ENCODE peak calls at places on chromosomes 3 and 15, in four cellular contexts. One of them, this sample, is unnamed. For H3K4me1, the result is how much of the 10 kb centered on the place peaks cover.

GRCh38 chr3:99544819-99545281 is 93.5 kb upstream of the COL8A1 start:
- DNase-seq in body of pancreas: no peak
- DNase-seq in heart left ventricle: peak
- DNase-seq in breast epithelium: no peak
- DNase-seq in this sample: peak

GRCh38 chr3:193446975-193447602 is 68.5 kb upstream of the ATP13A5 start:
- DNase-seq in breast epithelium: no peak
- DNase-seq in heart left ventricle: no peak
- DNase-seq in body of pancreas: no peak
- DNase-seq in this sample: no peak

GRCh38 chr15:79872358-79873017 is 24.3 kb downstream of the MTHFS start:
- DNase-seq in breast epithelium: no peak
- DNase-seq in heart left ventricle: no peak
- DNase-seq in body of pancreas: no peak
- DNase-seq in this sample: no peak

GRCh38 chr3:73148207-73148606 is 86.7 kb downstream of the EBLN2 start:
- DNase-seq in heart left ventricle: no peak
- DNase-seq in body of pancreas: no peak
- DNase-seq in breast epithelium: no peak
- DNase-seq in this sample: no peak

GRCh38 chr15:44718927-44719292 is 7.6 kb downstream of the B2M start:
- DNase-seq in heart left ventricle: no peak
- DNase-seq in body of pancreas: no peak
- DNase-seq in breast epithelium: no peak
- DNase-seq in this sample: no peak

GRCh38 chr15:70466895-70467529 is 296.3 kb downstream of the UACA start:
- DNase-seq in heart left ventricle: peak
- DNase-seq in body of pancreas: peak
- DNase-seq in breast epithelium: no peak
- DNase-seq in this sample: peak

GRCh38 chr3:13045904-13046568 is 27.2 kb downstream of the IQSEC1 start:
- DNase-seq in breast epithelium: no peak
- DNase-seq in body of pancreas: no peak
- DNase-seq in heart left ventricle: no peak
- DNase-seq in this sample: peak

GRCh38 chr3:168006584-168006983 is 89.1 kb downstream of the GOLIM4 start:
- DNase-seq in body of pancreas: no peak
- DNase-seq in breast epithelium: no peak
- DNase-seq in heart left ventricle: no peak
- DNase-seq in this sample: no peak

GRCh38 chr15:96337991-96338771 is 7.7 kb downstream of the NR2F2 start:
- DNase-seq in heart left ventricle: no peak
- DNase-seq in breast epithelium: no peak
- DNase-seq in body of pancreas: no peak
- DNase-seq in this sample: no peak

GRCh38 chr3:11818033-11818432 is 28.7 kb downstream of the TAMM41 start:
- DNase-seq in breast epithelium: no peak
- DNase-seq in body of pancreas: no peak
- DNase-seq in heart left ventricle: no peak
- DNase-seq in this sample: no peak

GRCh38 chr15:94546838-94547237 is 315.5 kb downstream of the MCTP2 start:
- DNase-seq in breast epithelium: no peak
- DNase-seq in body of pancreas: no peak
- DNase-seq in heart left ventricle: no peak
- DNase-seq in this sample: no peak

GRCh38 chr3:175433026-175433668 is 574.0 kb downstream of the NAALADL2 start:
- DNase-seq in breast epithelium: no peak
- DNase-seq in heart left ventricle: no peak
- DNase-seq in body of pancreas: no peak
- DNase-seq in this sample: no peak

GRCh38 chr15:43237842-43238470 is 17.1 kb upstream of the EPB42 start:
- DNase-seq in body of pancreas: no peak
- DNase-seq in heart left ventricle: no peak
- DNase-seq in breast epithelium: no peak
- DNase-seq in this sample: no peak

GRCh38 chr3:5613580-5613979 is 426.1 kb downstream of the EDEM1 start:
- DNase-seq in body of pancreas: no peak
- DNase-seq in breast epithelium: no peak
- DNase-seq in heart left ventricle: no peak
- DNase-seq in this sample: no peak

GRCh38 chr3:100163787-100164186 is 49.5 kb upstream of the FILIP1L start:
- DNase-seq in body of pancreas: no peak
- DNase-seq in breast epithelium: no peak
- DNase-seq in heart left ventricle: no peak
- DNase-seq in this sample: no peak

GRCh38 chr3:102060814-102061213 is 211.5 kb downstream of the NFKBIZ start:
- DNase-seq in heart left ventricle: no peak
- DNase-seq in body of pancreas: no peak
- DNase-seq in breast epithelium: no peak
- DNase-seq in this sample: no peak

GRCh38 chr15:90594297-90594696 is 64.6 kb downstream of the CRTC3 start:
- DNase-seq in body of pancreas: peak
- DNase-seq in breast epithelium: peak
- DNase-seq in heart left ventricle: peak
- DNase-seq in this sample: peak

GRCh38 chr15:45179221-45179985 is 8.4 kb downstream of the SHF start:
- DNase-seq in breast epithelium: no peak
- DNase-seq in heart left ventricle: no peak
- DNase-seq in body of pancreas: peak
- DNase-seq in this sample: no peak

GRCh38 chr3:194269610-194270145 is 81.5 kb downstream of the CPN2 start:
- DNase-seq in heart left ventricle: peak
- DNase-seq in breast epithelium: peak
- DNase-seq in body of pancreas: peak
- DNase-seq in this sample: peak

GRCh38 chr3:153911111-153911510 is 210.1 kb upstream of the ARHGEF26 start:
- DNase-seq in breast epithelium: no peak
- DNase-seq in body of pancreas: no peak
- DNase-seq in heart left ventricle: no peak
- DNase-seq in this sample: no peak

GRCh38 chr3:86961297-86961696 is 29.7 kb downstream of the VGLL3 start:
- DNase-seq in heart left ventricle: no peak
- DNase-seq in breast epithelium: no peak
- DNase-seq in body of pancreas: no peak
- DNase-seq in this sample: no peak

GRCh38 chr3:45064512-45065372 is 38.6 kb downstream of the CLEC3B start:
- DNase-seq in breast epithelium: no peak
- DNase-seq in heart left ventricle: peak
- DNase-seq in body of pancreas: no peak
- DNase-seq in this sample: peak

GRCh38 chr3:128929364-128929763 is 49.9 kb downstream of the ACAD9 start:
- DNase-seq in body of pancreas: no peak
- DNase-seq in breast epithelium: no peak
- DNase-seq in heart left ventricle: no peak
- DNase-seq in this sample: no peak

GRCh38 chr3:152173627-152174026 is 95.1 kb upstream of the MBNL1 start:
- DNase-seq in breast epithelium: no peak
- DNase-seq in heart left ventricle: no peak
- DNase-seq in body of pancreas: no peak
- DNase-seq in this sample: no peak

GRCh38 chr3:185656321-185656840 is 70.3 kb downstream of the SENP2 start:
- DNase-seq in heart left ventricle: no peak
- DNase-seq in breast epithelium: no peak
- DNase-seq in body of pancreas: peak
- DNase-seq in this sample: peak

GRCh38 chr15:31004220-31004733 is 12.8 kb upstream of the MTMR10 start:
- DNase-seq in body of pancreas: peak
- DNase-seq in heart left ventricle: peak
- DNase-seq in breast epithelium: no peak
- DNase-seq in this sample: no peak

GRCh38 chr3:25448750-25449684 is 21.0 kb downstream of the RARB start:
- DNase-seq in body of pancreas: peak
- DNase-seq in breast epithelium: peak
- DNase-seq in heart left ventricle: peak
- DNase-seq in this sample: peak

GRCh38 chr15:85745525-85745924 is 49.2 kb downstream of the KLHL25 start:
- DNase-seq in breast epithelium: no peak
- DNase-seq in heart left ventricle: no peak
- DNase-seq in body of pancreas: no peak
- DNase-seq in this sample: no peak

GRCh38 chr15:51649659-51650521 is 27.3 kb upstream of the DMXL2 start:
- DNase-seq in body of pancreas: peak
- DNase-seq in breast epithelium: no peak
- DNase-seq in heart left ventricle: peak
- DNase-seq in this sample: peak

GRCh38 chr15:92429378-92430066 is 35.8 kb downstream of the ST8SIA2 start:
- DNase-seq in breast epithelium: no peak
- DNase-seq in heart left ventricle: no peak
- DNase-seq in body of pancreas: no peak
- DNase-seq in this sample: peak

GRCh38 chr3:173976281-173976680 is 578.7 kb downstream of the NLGN1 start:
- DNase-seq in breast epithelium: no peak
- DNase-seq in body of pancreas: no peak
- DNase-seq in heart left ventricle: no peak
- DNase-seq in this sample: no peak

GRCh38 chr15:25711691-25712090 is 151.4 kb downstream of the ATP10A start:
- DNase-seq in breast epithelium: no peak
- DNase-seq in body of pancreas: peak
- DNase-seq in heart left ventricle: no peak
- DNase-seq in this sample: no peak

DNA sequence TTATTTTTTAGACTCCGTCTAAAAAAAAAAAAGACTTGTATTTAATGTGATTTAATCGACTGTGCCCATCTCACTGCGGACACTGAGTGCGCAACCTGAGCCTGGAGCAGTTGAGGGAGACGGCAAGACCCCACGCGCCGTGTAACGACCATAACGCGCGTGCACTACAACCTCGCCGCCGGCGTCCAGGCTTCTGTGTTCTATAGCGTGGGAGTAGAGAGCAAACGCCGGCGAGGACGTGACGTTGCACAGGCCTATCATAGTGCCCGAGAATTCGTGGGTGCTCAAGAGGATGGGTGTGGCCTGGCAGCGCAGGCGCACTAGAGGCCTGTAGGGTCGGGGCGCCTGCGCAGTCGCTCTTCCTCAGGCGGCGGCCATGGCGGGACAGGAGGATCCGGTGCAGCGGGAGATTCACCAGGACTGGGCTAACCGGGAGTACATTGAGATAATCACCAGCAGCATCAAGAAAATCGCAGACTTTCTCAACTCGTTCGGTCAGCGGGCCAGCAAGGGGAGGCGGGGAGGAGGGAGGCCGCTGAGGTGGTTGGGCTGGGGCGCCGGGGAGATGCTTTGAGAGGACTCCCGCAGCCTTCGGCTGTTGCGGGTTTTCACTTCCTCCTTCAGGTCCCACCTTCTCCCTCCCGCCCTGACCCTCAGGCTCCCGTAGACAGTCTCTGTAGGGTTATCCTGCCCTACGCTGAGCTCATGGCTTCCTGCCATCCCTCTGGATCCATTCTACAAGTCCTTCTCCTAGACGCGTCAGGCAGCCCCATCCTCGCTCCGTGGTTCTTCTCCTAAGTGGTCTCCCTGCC is at the start of gene BRK1:
- DNase-seq in heart left ventricle: peak
- DNase-seq in breast epithelium: peak
- DNase-seq in body of pancreas: peak
- DNase-seq in this sample: peak
- TF ChIP-seq POLR2A in heart left ventricle: peak
- TF ChIP-seq POLR2A in breast epithelium: peak
- TF ChIP-seq POLR2A in body of pancreas: peak
- TF ChIP-seq POLR2A in this sample: peak

DNA sequence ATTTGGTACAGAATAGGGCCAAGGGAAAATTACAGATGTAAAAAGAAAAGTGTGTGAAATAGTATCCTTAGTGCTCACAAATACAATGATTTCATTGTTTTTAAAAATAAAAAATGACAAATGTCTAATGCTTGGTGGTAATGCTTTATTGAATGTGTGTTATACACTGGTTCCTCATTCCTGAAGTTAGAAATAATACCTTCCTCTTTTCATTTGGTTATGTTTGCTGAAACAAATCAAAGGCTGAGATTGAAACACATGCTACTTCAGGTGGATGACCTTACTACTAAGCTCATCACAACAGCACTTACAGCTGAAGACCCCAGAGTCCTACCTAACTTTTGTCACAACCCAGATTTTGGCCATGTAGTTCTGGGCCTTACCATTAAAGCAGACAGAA is 37.7 kb upstream of the CCR2 start:
- DNase-seq in heart left ventricle: no peak
- DNase-seq in body of pancreas: no peak
- DNase-seq in breast epithelium: no peak
- DNase-seq in this sample: no peak
- H3K4me1 ChIP-seq in heart left ventricle: under half
- H3K4me1 ChIP-seq in body of pancreas: under half
- H3K4me1 ChIP-seq in breast epithelium: under half
- H3K4me1 ChIP-seq in this sample: under half

GRCh38 chr3:195348719-195349118 is 77.8 kb upstream of the XXYLT1 start:
- DNase-seq in breast epithelium: no peak
- DNase-seq in heart left ventricle: no peak
- DNase-seq in body of pancreas: no peak
- DNase-seq in this sample: no peak
- TF ChIP-seq POLR2A in breast epithelium: no peak
- TF ChIP-seq POLR2A in heart left ventricle: no peak
- TF ChIP-seq POLR2A in body of pancreas: no peak
- TF ChIP-seq POLR2A in this sample: no peak

GRCh38 chr3:58021072-58021959 is 13.1 kb downstream of the FLNB start:
- DNase-seq in breast epithelium: no peak
- DNase-seq in body of pancreas: no peak
- DNase-seq in heart left ventricle: no peak
- DNase-seq in this sample: no peak

GRCh38 chr3:58023536-58023935 is 15.3 kb downstream of the FLNB start:
- DNase-seq in heart left ventricle: no peak
- DNase-seq in body of pancreas: no peak
- DNase-seq in breast epithelium: no peak
- DNase-seq in this sample: no peak

GRCh38 chr3:58022490-58022889 is 14.3 kb downstream of the FLNB start:
- DNase-seq in body of pancreas: no peak
- DNase-seq in heart left ventricle: no peak
- DNase-seq in breast epithelium: no peak
- DNase-seq in this sample: no peak

GRCh38 chr3:58020740-58021071 is 12.5 kb downstream of the FLNB start:
- DNase-seq in breast epithelium: no peak
- DNase-seq in body of pancreas: no peak
- DNase-seq in heart left ventricle: no peak
- DNase-seq in this sample: no peak

GRCh38 chr3:58021962-58022361 is 13.7 kb downstream of the FLNB start:
- DNase-seq in breast epithelium: no peak
- DNase-seq in heart left ventricle: no peak
- DNase-seq in body of pancreas: peak
- DNase-seq in this sample: no peak
- H3K4me1 ChIP-seq in breast epithelium: under half
- H3K4me1 ChIP-seq in heart left ventricle: under half
- H3K4me1 ChIP-seq in body of pancreas: half or more
- H3K4me1 ChIP-seq in this sample: under half

This sample was measured in adrenal gland.